ENCODE peak calls at places on chromosomes 16 and 17, in seven cellular contexts. E is H1, P is H9, D is neuronal stem cell, B is IMR-90, S is mesendoderm, R is trophoblast cell. U is an unnamed sample.

GRCh38 chr16:88617268-88618031 is 20.9 kb upstream of the IL17C start:
- DNase-seq in S (peak; percentile 63), D (no peak), P (no peak), E (no peak), R (no peak), B (peak; percentile 66), U (peak; percentile 57)

GRCh38 chr17:42881768-42882565 is 18.6 kb upstream of the G6PC1 start:
- DNase-seq in D (no peak), S (no peak), P (no peak), E (no peak), B (no peak), R (no peak), U (no peak)

GRCh38 chr16:65122974-65123845 is 1.3 kb upstream of the CDH11 start:
- DNase-seq in R (no peak), D (peak; percentile 51), S (peak; percentile 40), P (peak; percentile 35), E (no peak), B (peak; percentile 63), U (peak; percentile 79)

GRCh38 chr16:85004587-85005205 is 6.6 kb downstream of the ZDHHC7 start:
- DNase-seq in E (no peak), S (peak; percentile 75), R (peak; percentile 62), P (no peak), D (no peak), B (peak; percentile 95), U (peak; percentile 91)

GRCh38 chr16:75647492-75648264 is at the start of the genes KARS1 and TERF2IP:
- DNase-seq in E (peak; percentile 90), P (peak; percentile 95), D (peak; percentile 84), R (peak; percentile 96), B (peak; percentile 91), S (peak; percentile 97), U (peak; percentile 94)

GRCh38 chr17:42519546-42520444 is 16.2 kb upstream of the NAGLU start:
- DNase-seq in E (peak; percentile 59), P (peak; percentile 77), D (peak; percentile 72), S (peak; percentile 95), B (peak; percentile 99), R (peak; percentile 92), U (peak; percentile 98)

GRCh38 chr17:39634384-39634871 is 2.5 kb upstream of the STARD3 start:
- DNase-seq in E (no peak), B (peak; percentile 44), P (no peak), S (peak; percentile 64), R (peak; percentile 30), D (no peak), U (peak; percentile 56)

GRCh38 chr17:76568771-76569170 is 16.9 kb downstream of the ST6GALNAC2 start:
- DNase-seq in B (no peak), S (no peak), R (no peak), P (peak; percentile 45), E (peak; percentile 66), D (no peak), U (no peak)

GRCh38 chr17:59425085-59425901 is 93.8 kb downstream of the YPEL2 start:
- DNase-seq in R (peak; percentile 94), E (no peak), D (no peak), B (peak; percentile 57), P (no peak), S (peak; percentile 62), U (peak; percentile 92)

GRCh38 chr17:2239882-2240430 is 63.6 kb downstream of the SMG6 start:
- DNase-seq in E (no peak), P (no peak), D (no peak), B (peak; percentile 96), S (peak; percentile 36), R (peak; percentile 63), U (peak; percentile 89)
- H2BK5ac ChIP-seq in E (no peak overlapping the region), P (no peak overlapping the region), D (no peak overlapping the region), B (peak overlapping the region; percentile 85), S (no peak overlapping the region), R (no peak overlapping the region), U (peak overlapping the region; percentile 83)

DNA sequence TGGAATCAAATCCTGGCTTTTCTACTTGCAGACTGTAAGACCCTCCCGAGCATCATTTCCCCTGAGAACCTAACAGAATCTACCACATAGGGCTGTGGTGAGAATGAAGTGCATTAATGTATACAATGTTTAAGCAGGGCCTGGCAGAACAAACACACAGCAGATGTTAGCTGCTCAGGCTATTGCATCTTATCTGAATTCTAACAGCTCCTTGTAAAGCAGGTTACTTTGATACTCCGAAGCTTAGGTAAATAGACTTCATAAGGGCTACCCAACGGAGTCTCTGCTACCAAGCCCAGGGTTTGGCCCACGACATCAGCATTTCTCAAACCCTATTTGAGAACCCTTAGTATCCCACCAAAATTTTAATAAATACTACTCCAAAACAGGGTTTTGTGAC is 24.4 kb upstream of the NOS2 start:
- DNase-seq in R (no peak), B (no peak), S (no peak), D (no peak), E (no peak), P (no peak), U (no peak)
- H3K18ac ChIP-seq in R (no peak overlapping the region), B (no peak overlapping the region), S (no peak overlapping the region), D (no peak overlapping the region), E (no peak overlapping the region), P (no peak overlapping the region), U (no peak overlapping the region)

GRCh38 chr17:61053469-61053868 is 346.2 kb upstream of the TBX2 start:
- DNase-seq in B (no peak), S (no peak), D (no peak), E (no peak), R (no peak), P (no peak), U (no peak)

GRCh38 chr17:61057257-61057656 is 342.4 kb upstream of the TBX2 start:
- DNase-seq in P (no peak), R (no peak), S (no peak), D (no peak), B (no peak), E (no peak), U (no peak)

GRCh38 chr17:61063528-61063927 is 336.1 kb upstream of the TBX2 start:
- DNase-seq in S (no peak), R (no peak), E (no peak), D (no peak), P (no peak), B (no peak), U (no peak)

GRCh38 chr17:61054430-61054829 is 345.2 kb upstream of the TBX2 start:
- DNase-seq in B (no peak), R (no peak), D (no peak), S (no peak), E (no peak), P (no peak), U (no peak)

DNA sequence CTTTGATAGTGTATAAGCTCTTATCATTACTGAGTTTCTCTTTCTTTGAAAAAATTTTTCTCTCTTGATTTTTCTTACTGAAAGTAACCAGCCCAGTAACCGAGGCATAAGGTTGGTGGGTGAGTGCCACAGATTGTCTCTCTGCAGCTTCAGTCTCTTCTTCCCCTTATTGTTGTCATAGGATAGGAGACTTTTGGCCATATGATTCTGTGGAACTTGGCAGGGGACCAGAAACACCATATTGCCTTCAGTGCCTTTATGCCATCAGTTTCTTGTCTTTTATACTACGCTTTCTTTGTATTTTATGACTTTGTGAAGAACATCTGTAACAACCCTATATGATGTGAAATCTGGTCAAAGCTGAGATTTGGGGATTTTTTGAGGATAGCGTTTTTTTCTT is 341.6 kb upstream of the TBX2 start:
- DNase-seq in E (no peak), B (no peak), S (no peak), R (no peak), D (no peak), P (no peak), U (no peak)
- H2BK5ac ChIP-seq in E (no peak overlapping the region), B (no peak overlapping the region), S (no peak overlapping the region), R (no peak overlapping the region), D (no peak overlapping the region), P (no peak overlapping the region), U (no peak overlapping the region)

GRCh38 chr17:57648720-57649119 is 96.4 kb downstream of the CCDC182 start:
- DNase-seq in D (no peak), P (no peak), R (no peak), S (peak; percentile 22), B (no peak), E (no peak), U (no peak)

GRCh38 chr17:57650548-57650947 is 94.6 kb downstream of the CCDC182 start:
- DNase-seq in D (no peak), S (no peak), R (no peak), E (no peak), B (no peak), P (no peak), U (no peak)

GRCh38 chr17:57651451-57651850 is 93.6 kb downstream of the CCDC182 start:
- DNase-seq in E (no peak), R (no peak), B (no peak), D (no peak), S (no peak), P (no peak), U (no peak)

GRCh38 chr17:57649191-57649590 is 95.9 kb downstream of the CCDC182 start:
- DNase-seq in B (no peak), S (no peak), D (no peak), R (no peak), E (no peak), P (no peak), U (no peak)

DNA sequence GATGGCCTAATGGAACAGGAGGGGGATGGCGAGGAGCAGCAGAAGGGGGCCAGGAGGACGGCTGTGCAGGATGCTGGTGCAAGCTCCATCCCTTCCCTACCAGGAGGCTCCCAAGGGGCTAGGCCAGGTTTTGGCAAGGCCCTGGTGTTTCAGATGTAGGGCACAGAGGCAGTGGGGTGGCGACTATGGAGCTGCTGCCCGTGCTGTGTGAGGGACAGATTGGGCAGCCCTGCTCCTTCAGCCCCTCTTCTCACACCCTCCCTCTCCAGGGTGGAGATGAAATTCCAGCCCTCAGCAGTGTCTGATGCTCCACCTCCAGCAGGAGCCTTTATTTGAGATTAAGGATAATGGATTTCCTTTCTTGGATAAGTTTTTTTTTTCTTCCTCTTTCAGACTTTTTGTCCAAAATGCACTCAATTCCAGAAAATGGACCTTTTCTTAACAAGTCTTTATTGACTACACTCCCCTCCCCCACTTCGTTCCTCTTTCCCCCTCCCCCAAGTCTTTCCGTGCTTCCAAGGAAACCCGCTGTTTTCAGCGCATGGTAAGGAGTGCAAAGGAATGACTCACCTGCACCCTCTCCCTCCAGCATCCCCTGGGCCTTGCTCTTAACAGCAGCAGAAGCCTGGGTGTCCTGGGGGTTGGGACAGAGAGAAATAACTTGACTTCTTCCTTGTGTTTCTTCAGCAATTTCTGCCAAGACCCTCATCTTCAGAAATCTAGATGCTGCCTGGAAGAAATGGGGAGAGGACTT is 95.2 kb downstream of the CCDC182 start:
- DNase-seq in D (no peak), B (peak; percentile 66), E (peak; percentile 55), P (peak; percentile 82), R (peak; percentile 19), S (peak; percentile 94), U (peak; percentile 57)
- H3K18ac ChIP-seq in D (peak overlapping the region; percentile 53), B (no peak overlapping the region), E (peak overlapping the region; percentile 64), P (peak overlapping the region; percentile 77), R (peak overlapping the region; percentile 54), S (no peak overlapping the region), U (no peak overlapping the region)

U was measured in mesenchymal stem cell.